ENCODE peak calls at places on chromosomes 1 and 21, in eight cellular contexts. A is A549, I is tibial nerve, T is HepG2, Q is K562, B is stomach, P is suprapubic skin, R is transverse colon. G is an unnamed sample.

GRCh38 chr1:66248746-66249145 is 285.2 kb upstream of the SGIP1 start:
- DNase-seq in A (no peak), I (peak), T (no peak), Q (no peak), B (no peak), P (no peak), R (no peak), G (no peak)

GRCh38 chr1:231557898-231558710 is 29.6 kb downstream of the TSNAX start:
- DNase-seq in A (no peak), I (no peak), T (no peak), Q (no peak), B (no peak), P (no peak), R (no peak), G (no peak)

GRCh38 chr1:84299536-84300260 is 1.8 kb upstream of the SAMD13 start:
- DNase-seq in A (no peak), I (no peak), T (no peak), Q (peak), B (no peak), P (no peak), R (no peak), G (no peak)

GRCh38 chr21:43935711-43936110 is 70.7 kb downstream of the AGPAT3 start:
- DNase-seq in A (no peak), I (no peak), T (no peak), Q (no peak), B (peak), P (no peak), R (no peak), G (no peak)

GRCh38 chr21:42674351-42674940 is 21.0 kb downstream of the PDE9A start:
- DNase-seq in A (no peak), I (no peak), T (no peak), Q (peak), B (no peak), P (no peak), R (peak), G (peak)

GRCh38 chr1:159828916-159829634 is 2.4 kb downstream of the SLAMF8 start:
- DNase-seq in A (peak), I (peak), T (peak), Q (peak), B (peak), P (no peak), R (peak), G (no peak)

GRCh38 chr1:245183429-245183828 is 28.6 kb downstream of the KIF26B start:
- DNase-seq in A (no peak), I (no peak), T (no peak), Q (no peak), B (no peak), P (no peak), R (no peak), G (no peak)

GRCh38 chr1:201264072-201264471 is 19.2 kb upstream of the PKP1 start:
- DNase-seq in A (no peak), I (no peak), T (no peak), Q (no peak), B (peak), P (peak), R (no peak), G (peak)

GRCh38 chr21:42140196-42140934 is 69.2 kb downstream of the UMODL1 start:
- DNase-seq in A (no peak), I (no peak), T (no peak), Q (no peak), B (no peak), P (no peak), R (no peak), G (no peak)

GRCh38 chr1:162302660-162303344 is 73.9 kb downstream of the SPATA46 start:
- DNase-seq in A (no peak), I (no peak), T (no peak), Q (no peak), B (no peak), P (no peak), R (no peak), G (no peak)

GRCh38 chr1:41677586-41677985 is 193.1 kb upstream of the EDN2 start:
- DNase-seq in A (no peak), I (no peak), T (no peak), Q (no peak), B (no peak), P (no peak), R (no peak), G (no peak)

GRCh38 chr1:62429581-62429980 is 7.3 kb upstream of the USP1 start:
- DNase-seq in A (no peak), I (no peak), T (no peak), Q (no peak), B (no peak), P (no peak), R (no peak), G (no peak)

GRCh38 chr1:47693115-47693514 is 255.3 kb downstream of the FOXD2 start:
- DNase-seq in A (no peak), I (no peak), T (no peak), Q (no peak), B (no peak), P (no peak), R (no peak), G (peak)

GRCh38 chr1:86708923-86709322 is 4.5 kb downstream of the SH3GLB1 start:
- DNase-seq in A (no peak), I (no peak), T (no peak), Q (peak), B (no peak), P (no peak), R (no peak), G (no peak)

GRCh38 chr1:86712088-86712860 is 7.9 kb downstream of the SH3GLB1 start:
- DNase-seq in A (no peak), I (no peak), T (no peak), Q (no peak), B (no peak), P (no peak), R (no peak), G (no peak)

GRCh38 chr1:86714159-86714558 is 9.8 kb downstream of the SH3GLB1 start:
- DNase-seq in A (no peak), I (no peak), T (peak), Q (no peak), B (no peak), P (no peak), R (no peak), G (no peak)

GRCh38 chr1:86714561-86715244 is 10.3 kb downstream of the SH3GLB1 start:
- DNase-seq in A (no peak), I (no peak), T (no peak), Q (no peak), B (no peak), P (no peak), R (no peak), G (no peak)

GRCh38 chr1:86713477-86713876 is 9.1 kb downstream of the SH3GLB1 start:
- DNase-seq in A (no peak), I (no peak), T (no peak), Q (no peak), B (no peak), P (no peak), R (no peak), G (no peak)
- TF ChIP-seq EP300 in A (no peak), I (no peak), T (no peak), Q (no peak), B (no peak), P (no peak), R (no peak), G (no peak)

GRCh38 chr1:229642970-229643369 is 16.9 kb downstream of the URB2 start:
- DNase-seq in A (no peak), I (no peak), T (no peak), Q (no peak), B (no peak), P (no peak), R (no peak), G (no peak)
- TF ChIP-seq CTCF in A (no peak), I (no peak), T (no peak), Q (no peak), B (no peak), P (no peak), R (no peak), G (no peak)

DNA sequence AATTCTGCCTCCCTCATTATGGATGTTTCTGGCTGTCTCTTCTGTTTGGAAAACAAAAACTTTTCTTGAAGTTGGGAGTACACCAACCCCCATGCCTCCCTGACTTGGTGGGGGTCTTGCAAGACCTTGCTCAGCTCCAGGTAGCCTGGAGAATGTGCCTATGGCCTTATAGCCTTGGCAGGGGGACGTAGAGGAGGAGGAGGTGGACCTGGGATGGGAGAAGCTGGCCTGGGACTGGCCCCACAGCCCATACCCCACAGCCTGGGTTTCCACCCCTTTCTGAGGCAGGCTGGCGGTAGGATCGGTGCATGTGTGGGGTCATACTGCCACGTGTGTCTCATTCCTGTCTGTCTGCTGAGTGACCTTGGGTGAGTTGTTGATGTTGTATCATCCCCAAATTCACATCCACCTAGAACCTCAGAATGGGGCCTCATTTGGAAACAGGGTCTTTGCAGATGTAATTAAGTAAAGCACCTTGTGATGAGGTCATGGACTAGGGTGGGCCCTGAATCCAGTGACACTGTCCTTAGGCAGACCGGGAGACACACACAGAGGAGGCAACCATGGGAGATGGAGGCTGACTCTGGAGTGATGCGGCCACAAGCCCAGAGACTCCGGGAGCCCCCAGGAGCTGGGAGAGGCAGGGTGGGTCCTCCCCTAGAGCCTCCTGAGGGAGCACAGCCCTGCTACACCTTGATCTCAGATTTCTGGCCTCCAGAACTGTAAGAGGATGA is 18.5 kb downstream of the OBSCN start:
- DNase-seq in A (no peak), I (no peak), T (no peak), Q (no peak), B (no peak), P (no peak), R (no peak), G (no peak)
- TF ChIP-seq EP300 in A (no peak), I (no peak), T (no peak), Q (no peak), B (no peak), P (no peak), R (no peak), G (no peak)

DNA sequence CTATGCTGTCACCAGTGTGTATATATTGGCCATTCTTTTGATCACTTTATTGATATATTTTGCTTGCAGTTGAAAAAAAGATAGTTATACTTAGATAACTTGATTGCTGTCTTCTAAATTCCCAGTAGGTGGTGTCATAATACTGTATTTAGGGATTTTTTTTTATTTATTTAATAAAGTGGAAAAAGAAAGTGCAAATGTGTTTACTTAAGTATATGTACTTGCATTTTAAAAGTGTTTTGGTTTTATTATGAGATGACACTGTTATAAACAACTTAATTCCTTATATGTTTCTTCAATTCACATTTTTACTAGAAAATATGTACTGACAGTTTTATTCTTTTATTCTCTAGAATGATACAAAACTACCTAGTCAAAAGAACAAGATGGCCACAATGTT is 164.8 kb downstream of the USP25 start:
- DNase-seq in A (no peak), I (no peak), T (no peak), Q (no peak), B (no peak), P (no peak), R (no peak), G (no peak)
- TF ChIP-seq CTCF in A (no peak), I (peak), T (no peak), Q (no peak), B (no peak), P (no peak), R (no peak), G (no peak)

GRCh38 chr1:3160647-3161046 is 91.6 kb downstream of the PRDM16 start:
- DNase-seq in A (no peak), I (no peak), T (no peak), Q (no peak), B (no peak), P (no peak), R (no peak), G (no peak)
- TF ChIP-seq EP300 in A (no peak), I (no peak), T (no peak), Q (no peak), B (no peak), P (no peak), R (no peak), G (no peak)

GRCh38 chr1:23611601-23612327 is 52.5 kb upstream of the ID3 start:
- DNase-seq in A (no peak), I (no peak), T (no peak), Q (no peak), B (no peak), P (no peak), R (no peak), G (no peak)
- TF ChIP-seq CTCF in A (no peak), I (no peak), T (no peak), Q (no peak), B (no peak), P (no peak), R (no peak), G (no peak)

GRCh38 chr1:1157033-1157365 is 16.7 kb upstream of the TTLL10 start:
- DNase-seq in A (no peak), I (no peak), T (no peak), Q (no peak), B (no peak), P (no peak), R (peak), G (no peak)

GRCh38 chr1:1156140-1157032 is 17.3 kb upstream of the TTLL10 start:
- DNase-seq in A (no peak), I (no peak), T (no peak), Q (peak), B (no peak), P (no peak), R (no peak), G (no peak)

GRCh38 chr1:1151306-1151705 is 22.4 kb upstream of the TTLL10 start:
- DNase-seq in A (no peak), I (no peak), T (no peak), Q (no peak), B (no peak), P (no peak), R (no peak), G (no peak)

GRCh38 chr1:1155258-1155657 is 18.4 kb upstream of the TTLL10 start:
- DNase-seq in A (no peak), I (no peak), T (no peak), Q (no peak), B (no peak), P (no peak), R (no peak), G (no peak)

DNA sequence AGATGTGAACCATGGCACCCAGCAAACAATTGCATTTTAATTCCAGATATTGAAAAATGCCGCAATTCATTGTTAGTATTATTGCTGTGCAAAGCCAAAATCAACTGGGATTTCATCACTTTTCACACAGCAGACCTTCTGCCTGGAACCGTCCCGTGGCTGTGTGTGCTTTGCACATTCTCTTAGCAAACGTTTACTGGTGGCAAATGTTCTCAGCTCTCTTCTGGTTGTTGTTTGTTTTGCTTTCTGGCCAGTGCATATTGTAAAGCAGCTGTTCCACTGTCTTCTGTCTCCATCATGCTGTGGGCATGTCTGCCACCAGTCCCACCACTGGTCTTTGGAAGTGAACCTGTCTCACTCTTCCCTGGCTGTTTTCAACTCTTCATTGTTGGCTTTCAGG is 19.8 kb upstream of the TTLL10 start:
- DNase-seq in A (no peak), I (no peak), T (peak), Q (no peak), B (no peak), P (no peak), R (no peak), G (no peak)
- TF ChIP-seq EP300 in A (no peak), I (no peak), T (no peak), Q (no peak), B (no peak), P (no peak), R (no peak), G (no peak)

GRCh38 chr1:156480411-156481192 is 20.0 kb downstream of the MEF2D start:
- DNase-seq in A (peak), I (no peak), T (no peak), Q (peak), B (peak), P (no peak), R (peak), G (peak)
- TF ChIP-seq CTCF in A (peak), I (peak), T (peak), Q (peak), B (no peak), P (peak), R (peak), G (peak)

G was measured in sigmoid colon.